ENCODE peak calls at places on chromosomes 1 and 21, in five cellular contexts. J is trophoblast cell, T is OCI-LY7, U is endothelial cell of umbilical vein, M is PC-3. W is an unnamed sample.

GRCh38 chr1:94729287-94729686 is 90.9 kb upstream of the SLC44A3 start:
- DNase-seq in J (peak; percentile 48), T (no peak), U (peak; percentile 71), M (peak; percentile 50), W (no peak)

GRCh38 chr1:93576346-93576745 is 105.3 kb downstream of the BCAR3 start:
- DNase-seq in J (no peak), T (no peak), U (no peak), M (no peak), W (peak; percentile 72)

GRCh38 chr1:98405581-98406059 is 255.9 kb upstream of the SNX7 start:
- DNase-seq in J (no peak), T (no peak), U (no peak), M (peak; percentile 9), W (no peak)

GRCh38 chr1:81430236-81430635 is 370.5 kb upstream of the ADGRL2 start:
- DNase-seq in J (no peak), T (no peak), U (no peak), M (no peak), W (no peak)

GRCh38 chr21:34276711-34277425 is 86.9 kb upstream of the KCNE2 start:
- DNase-seq in J (no peak), T (no peak), U (no peak), M (peak; percentile 6), W (no peak)

GRCh38 chr1:41023279-41023990 is 1.9 kb upstream of the SLFNL1 start:
- DNase-seq in J (no peak), T (no peak), U (no peak), M (peak; percentile 30), W (no peak)

GRCh38 chr1:200556005-200556404 is 64.5 kb downstream of the KIF14 start:
- DNase-seq in J (no peak), T (no peak), U (no peak), M (peak; percentile 48), W (no peak)

GRCh38 chr1:17273096-17273495 is 24.2 kb downstream of the PADI3 start:
- DNase-seq in J (no peak), T (no peak), U (no peak), M (no peak), W (no peak)

GRCh38 chr1:224095867-224096266 is 18.0 kb upstream of the FBXO28 start:
- DNase-seq in J (no peak), T (no peak), U (no peak), M (no peak), W (no peak)

GRCh38 chr1:214840366-214840765 is 237.4 kb downstream of the CENPF start:
- DNase-seq in J (no peak), T (no peak), U (no peak), M (no peak), W (no peak)

GRCh38 chr21:37829447-37829846 is 86.8 kb downstream of the KCNJ6 start:
- DNase-seq in J (peak; percentile 4), T (no peak), U (no peak), M (peak; percentile 57), W (peak; percentile 58)

GRCh38 chr21:27021046-27021445 is 54.2 kb upstream of the ADAMTS5 start:
- DNase-seq in J (no peak), T (no peak), U (no peak), M (no peak), W (no peak)

GRCh38 chr1:50659107-50659628 is 235.9 kb upstream of the DMRTA2 start:
- DNase-seq in J (no peak), T (no peak), U (no peak), M (no peak), W (no peak)

GRCh38 chr1:211591980-211592493 is 13.1 kb upstream of the SLC30A1 start:
- DNase-seq in J (peak; percentile 58), T (no peak), U (peak; percentile 25), M (peak; percentile 66), W (peak; percentile 51)

GRCh38 chr1:27303509-27303908 is 18.5 kb upstream of the TMEM222 start:
- DNase-seq in J (no peak), T (no peak), U (no peak), M (no peak), W (no peak)

GRCh38 chr1:233081686-233082085 is 131.3 kb downstream of the NTPCR start:
- DNase-seq in J (peak; percentile 84), T (no peak), U (peak; percentile 51), M (peak; percentile 76), W (no peak)

GRCh38 chr1:109880961-109881894 is 29.4 kb upstream of the CSF1 start:
- DNase-seq in J (no peak), T (no peak), U (no peak), M (no peak), W (no peak)

GRCh38 chr1:234435620-234436019 is 43.4 kb downstream of the TARBP1 start:
- DNase-seq in J (peak; percentile 49), T (no peak), U (no peak), M (no peak), W (no peak)

GRCh38 chr1:181737056-181737455 is 253.7 kb downstream of the CACNA1E start:
- DNase-seq in J (no peak), T (no peak), U (no peak), M (no peak), W (no peak)

GRCh38 chr1:229027622-229028182 is 243.2 kb upstream of the RAB4A start:
- DNase-seq in J (peak; percentile 74), T (peak; percentile 46), U (peak; percentile 75), M (peak; percentile 20), W (peak; percentile 59)

GRCh38 chr1:29195875-29196274 is 14.2 kb upstream of the SRSF4 start:
- DNase-seq in J (no peak), T (no peak), U (no peak), M (no peak), W (no peak)

GRCh38 chr1:206734499-206735142 is 36.0 kb upstream of the IL19 start:
- DNase-seq in J (peak; percentile 61), T (peak; percentile 67), U (peak; percentile 26), M (peak; percentile 81), W (peak; percentile 66)

GRCh38 chr1:226655251-226656163 is 83.6 kb downstream of the ITPKB start:
- DNase-seq in J (no peak), T (peak; percentile 69), U (no peak), M (no peak), W (no peak)
- H3K79me2 ChIP-seq in J (no peaks in the 10 kb centered on the region), T (peaks cover 50% of the 10 kb centered on the region), U (no peaks in the 10 kb centered on the region), M (no peaks in the 10 kb centered on the region), W (no peaks in the 10 kb centered on the region)

GRCh38 chr21:44891631-44892031 is 18.1 kb upstream of the PTTG1IP start:
- DNase-seq in J (no peak), T (no peak), U (no peak), M (no peak), W (no peak)

GRCh38 chr21:44893278-44893556 is 19.7 kb upstream of the PTTG1IP start:
- DNase-seq in J (no peak), T (no peak), U (no peak), M (no peak), W (no peak)

GRCh38 chr21:44893948-44894656 is 20.6 kb upstream of the PTTG1IP start:
- DNase-seq in J (no peak), T (no peak), U (no peak), M (no peak), W (no peak)

GRCh38 chr21:44892095-44892494 is 18.6 kb upstream of the PTTG1IP start:
- DNase-seq in J (no peak), T (no peak), U (no peak), M (no peak), W (no peak)

DNA sequence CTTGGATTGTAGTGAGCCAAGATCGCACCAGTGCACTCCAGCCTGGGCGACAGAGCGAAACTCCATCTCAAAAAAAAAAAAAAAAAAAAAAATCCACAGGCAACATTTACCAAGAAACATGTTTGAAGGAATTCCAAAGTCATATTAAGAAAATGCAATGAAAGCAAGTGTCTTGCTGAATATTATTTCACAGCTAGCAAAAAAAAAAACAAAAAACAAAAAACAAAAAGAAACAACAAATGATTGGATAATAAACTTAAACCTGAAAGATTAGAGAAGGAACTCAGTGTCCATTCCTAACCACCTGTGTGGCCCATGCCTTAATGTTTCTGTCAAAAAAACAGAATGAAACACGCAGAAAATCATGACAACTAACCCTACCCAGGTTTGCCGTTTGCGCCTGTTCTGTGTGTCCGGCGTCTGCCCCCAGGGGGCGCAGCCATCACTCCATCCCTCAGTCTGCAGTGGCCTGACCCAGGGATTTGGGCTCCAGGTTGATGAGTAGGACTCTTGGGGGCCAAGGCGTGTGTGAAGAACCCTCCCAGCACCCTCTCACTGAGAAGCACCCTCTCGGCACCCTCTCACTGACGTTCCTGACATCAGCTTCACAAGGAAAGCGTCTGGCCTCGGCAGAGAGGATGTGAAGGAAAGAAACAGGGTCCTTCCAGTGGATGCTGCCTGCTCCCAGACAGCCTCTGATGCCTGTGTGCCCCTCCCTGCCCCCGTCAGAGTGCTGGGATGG is 19.2 kb upstream of the PTTG1IP start:
- DNase-seq in J (peak; percentile 66), T (peak; percentile 72), U (peak; percentile 54), M (peak; percentile 70), W (peak; percentile 66)
- H2AFZ ChIP-seq in J (no peak overlapping the region), T (no peak overlapping the region), U (no peak overlapping the region), M (no peak overlapping the region), W (no peak overlapping the region)

DNA sequence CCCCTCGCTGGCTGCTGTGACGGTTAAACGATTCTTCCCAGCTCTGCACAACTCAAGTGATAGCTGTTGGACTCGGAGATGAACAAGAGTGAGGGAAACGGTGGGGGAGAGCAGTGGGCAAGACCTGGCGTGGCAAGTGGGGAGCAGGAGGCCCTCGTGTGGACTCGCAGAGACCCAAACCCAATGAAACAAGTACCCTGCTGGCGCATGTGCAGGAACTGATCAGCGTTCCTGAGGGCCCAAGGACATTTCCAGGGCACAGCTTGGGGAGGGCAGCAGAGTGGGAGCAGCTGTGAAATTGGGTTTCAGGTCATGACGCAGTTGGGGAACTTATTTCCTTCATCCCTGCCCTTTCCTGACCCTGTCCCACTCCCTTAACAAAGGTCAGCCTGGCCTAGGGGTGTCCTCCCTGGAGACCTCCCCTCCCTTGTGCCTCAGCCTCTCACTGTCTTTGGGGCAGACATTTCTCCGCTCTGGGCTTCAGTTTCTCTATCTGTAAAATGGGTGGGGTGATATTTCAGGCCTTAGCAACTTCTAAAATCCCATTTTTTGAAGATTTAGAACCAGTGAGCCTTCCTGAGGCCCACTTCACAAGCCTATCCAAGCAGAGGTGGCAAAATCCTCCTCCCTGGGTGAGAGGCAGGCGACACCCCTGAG is 27.9 kb upstream of the ECE1 start:
- DNase-seq in J (no peak), T (no peak), U (no peak), M (no peak), W (no peak)
- H3K79me2 ChIP-seq in J (peaks cover 1% of the 10 kb centered on the region), T (no peaks in the 10 kb centered on the region), U (peaks cover 81% of the 10 kb centered on the region), M (peaks cover 58% of the 10 kb centered on the region), W (peaks cover 82% of the 10 kb centered on the region)

GRCh38 chr1:157404614-157405013 is 147.7 kb downstream of the FCRL5 start:
- DNase-seq in J (no peak), T (no peak), U (no peak), M (no peak), W (no peak)
- H2AFZ ChIP-seq in J (no peak overlapping the region), T (no peak overlapping the region), U (no peak overlapping the region), M (no peak overlapping the region), W (no peak overlapping the region)

GRCh38 chr1:14608308-14608707 is 9.8 kb downstream of the KAZN start:
- DNase-seq in J (no peak), T (peak; percentile 32), U (no peak), M (peak; percentile 18), W (no peak)
- H3K79me2 ChIP-seq in J (no peaks in the 10 kb centered on the region), T (no peaks in the 10 kb centered on the region), U (no peaks in the 10 kb centered on the region), M (no peaks in the 10 kb centered on the region), W (no peaks in the 10 kb centered on the region)